ENCODE peak calls at places on chromosomes 3 and 15, in six cellular contexts. O, C, H, K, A and J are unnamed samples.

GRCh38 chr3:13574083-13574797 is 25.3 kb downstream of the FBLN2 start:
- DNase-seq in A (no peak), H (no peak), C (no peak), O (no peak), K (no peak), J (no peak)

GRCh38 chr3:37945803-37946530 is 44.6 kb upstream of the VILL start:
- DNase-seq in K (peak; percentile 89), O (peak; percentile 39), C (no peak), H (no peak), A (no peak), J (peak; percentile 91)

GRCh38 chr15:94119923-94120775 is 111.2 kb upstream of the MCTP2 start:
- DNase-seq in A (peak; percentile 76), K (peak; percentile 66), O (no peak), C (peak; percentile 59), H (no peak), J (peak; percentile 96)

GRCh38 chr3:41710646-41711388 is 251.1 kb downstream of the ULK4 start:
- DNase-seq in O (no peak), H (no peak), K (no peak), C (no peak), A (no peak), J (peak; percentile 77)

GRCh38 chr3:184710870-184711365 is 946 bp downstream of the MAGEF1 start:
- DNase-seq in A (no peak), O (no peak), K (no peak), C (no peak), H (no peak), J (peak; percentile 32)

GRCh38 chr15:87369269-87369668 is 887.3 kb downstream of the NTRK3 start:
- DNase-seq in C (no peak), H (no peak), O (no peak), K (no peak), A (no peak), J (peak; percentile 98)

GRCh38 chr3:60917136-60917535 is 334.1 kb downstream of the FHIT start:
- DNase-seq in C (peak; percentile 64), O (no peak), H (no peak), A (peak; percentile 28), K (no peak), J (no peak)

GRCh38 chr15:87669846-87670245 is 586.7 kb downstream of the NTRK3 start:
- DNase-seq in A (no peak), O (no peak), H (no peak), K (no peak), C (no peak), J (no peak)

GRCh38 chr15:39598958-39599845 is 18.3 kb downstream of the THBS1 start:
- DNase-seq in H (no peak), C (no peak), K (no peak), O (no peak), A (no peak), J (peak; percentile 50)

GRCh38 chr3:188780188-188781147 is 391.3 kb upstream of the TPRG1 start:
- DNase-seq in K (no peak), H (no peak), O (peak; percentile 24), C (peak; percentile 39), A (peak; percentile 48), J (peak; percentile 57)

GRCh38 chr3:157444789-157445188 is 8.1 kb downstream of the PTX3 start:
- DNase-seq in O (no peak), C (no peak), H (no peak), K (no peak), A (no peak), J (peak; percentile 67)

GRCh38 chr3:157442729-157443128 is 6.1 kb downstream of the PTX3 start:
- DNase-seq in K (no peak), H (no peak), A (no peak), O (no peak), C (no peak), J (peak; percentile 81)

GRCh38 chr3:157443873-157444770 is 7.5 kb downstream of the PTX3 start:
- DNase-seq in K (no peak), C (no peak), A (peak; percentile 46), H (no peak), O (no peak), J (peak; percentile 85)

GRCh38 chr3:157445897-157446296 is 9.2 kb downstream of the PTX3 start:
- DNase-seq in O (no peak), A (peak; percentile 51), C (no peak), H (no peak), K (no peak), J (peak; percentile 81)

GRCh38 chr3:157447026-157447694 is 10.5 kb downstream of the PTX3 start:
- DNase-seq in A (peak; percentile 29), K (no peak), C (no peak), H (no peak), O (no peak), J (peak; percentile 80)
- TF ChIP-seq CTCF in A (peak; percentile 74), K (peak; percentile 64), C (peak; percentile 32), H (no peak), O (peak; percentile 19), J (peak; percentile 89)

DNA sequence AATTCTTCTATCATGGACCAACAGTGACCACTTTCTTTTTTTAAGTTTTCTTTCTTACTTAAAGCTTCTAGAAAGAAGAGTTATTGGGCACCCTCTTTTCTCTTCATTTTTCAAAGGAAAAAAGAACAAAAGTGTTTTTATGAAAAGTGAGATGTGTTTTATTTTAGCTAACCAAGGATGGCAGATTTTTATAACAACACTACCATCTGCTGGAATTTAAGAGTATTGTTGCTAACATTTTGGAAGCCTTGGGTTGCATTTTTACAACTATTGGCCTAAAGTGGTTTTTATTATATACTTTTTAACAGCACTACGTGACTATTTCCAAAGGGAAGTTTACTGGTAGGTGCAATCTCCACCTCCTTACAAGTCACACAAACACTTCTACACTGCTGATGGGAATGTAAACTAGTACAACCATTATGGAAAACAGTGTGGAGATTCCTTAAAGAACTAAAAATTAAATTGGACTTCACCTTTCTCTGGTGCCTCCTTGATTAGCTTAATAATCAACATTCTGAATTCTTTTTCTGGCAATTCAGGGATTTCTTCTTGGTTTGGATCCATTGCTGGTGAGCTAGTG is 237.7 kb upstream of the AGTR1 start:
- DNase-seq in K (no peak), C (no peak), O (no peak), H (no peak), A (no peak), J (peak; percentile 42)
- TF ChIP-seq CTCF in K (no peak), C (peak; percentile 20), O (peak; percentile 50), H (no peak), A (no peak), J (peak; percentile 37)

DNA sequence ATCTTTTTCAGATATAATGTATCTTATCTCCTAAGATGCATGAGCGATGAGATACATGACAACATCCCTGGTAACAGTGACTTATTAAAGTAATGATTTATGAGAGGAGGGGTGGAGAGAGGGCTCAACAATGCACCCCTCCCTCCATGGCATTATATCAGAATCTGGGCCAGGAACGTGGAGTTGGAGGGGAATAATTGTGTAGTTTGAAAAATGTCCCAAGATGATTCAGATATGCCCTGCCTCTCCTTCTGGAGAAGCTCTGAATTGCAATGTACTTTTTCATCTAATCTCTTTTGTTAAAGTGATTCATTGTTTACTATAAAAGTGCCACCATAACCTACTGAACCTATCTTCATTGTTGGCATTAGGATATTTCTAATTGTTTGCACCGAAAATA is 86.5 kb downstream of the FRMD4B start:
- DNase-seq in K (no peak), O (no peak), C (no peak), A (no peak), H (no peak), J (no peak)
- TF ChIP-seq CTCF in K (no peak), O (no peak), C (no peak), A (no peak), H (no peak), J (peak; percentile 44)

GRCh38 chr3:50675179-50676030 is 678 bp downstream of the DOCK3 start:
- DNase-seq in H (no peak), C (peak; percentile 55), K (no peak), O (peak; percentile 28), A (no peak), J (no peak)
- TF ChIP-seq CTCF in H (no peak), C (peak; percentile 10), K (no peak), O (peak; percentile 17), A (no peak), J (no peak)

DNA sequence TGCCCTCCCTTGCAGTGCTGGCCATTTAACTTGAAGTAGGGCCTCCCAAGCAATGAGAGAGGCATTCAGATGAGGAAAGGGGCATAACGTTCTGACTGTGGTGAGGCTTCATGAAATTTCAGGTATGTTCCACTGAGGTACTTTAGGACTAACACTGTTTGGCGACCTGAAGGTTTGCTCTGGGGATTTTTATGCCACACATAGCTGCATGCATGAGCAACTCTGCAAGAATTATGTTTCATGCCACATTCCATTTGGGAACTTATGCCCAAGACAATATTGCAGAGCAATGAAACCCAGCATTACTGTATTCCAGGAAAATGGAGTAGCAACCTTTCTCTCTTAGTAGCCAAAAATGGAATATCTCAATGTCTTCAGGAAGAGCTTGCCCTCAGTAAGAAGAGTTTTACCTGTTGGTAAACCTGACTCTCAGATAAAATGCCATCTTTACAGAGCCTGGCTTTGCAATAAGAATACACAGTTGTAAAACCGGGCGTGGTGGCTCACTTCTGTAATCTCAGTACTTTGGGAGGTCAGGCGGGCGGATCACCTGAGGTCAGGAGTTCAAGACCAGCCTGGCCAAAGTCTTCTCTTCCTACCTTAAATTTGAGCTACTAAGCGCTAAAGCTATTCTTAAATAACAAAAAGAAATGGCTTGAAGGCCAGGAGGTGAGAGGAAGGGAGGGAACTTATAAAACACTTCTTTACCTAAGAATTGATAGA is 16.7 kb upstream of the TBL1XR1 start:
- DNase-seq in O (no peak), C (no peak), K (no peak), H (no peak), A (no peak), J (no peak)
- TF ChIP-seq CTCF in O (no peak), C (no peak), K (no peak), H (no peak), A (no peak), J (no peak)

GRCh38 chr3:173770796-173771573 is 373.4 kb downstream of the NLGN1 start:
- DNase-seq in K (no peak), O (no peak), A (no peak), C (no peak), H (no peak), J (peak; percentile 20)
- TF ChIP-seq CTCF in K (no peak), O (no peak), A (no peak), C (no peak), H (no peak), J (no peak)

DNA sequence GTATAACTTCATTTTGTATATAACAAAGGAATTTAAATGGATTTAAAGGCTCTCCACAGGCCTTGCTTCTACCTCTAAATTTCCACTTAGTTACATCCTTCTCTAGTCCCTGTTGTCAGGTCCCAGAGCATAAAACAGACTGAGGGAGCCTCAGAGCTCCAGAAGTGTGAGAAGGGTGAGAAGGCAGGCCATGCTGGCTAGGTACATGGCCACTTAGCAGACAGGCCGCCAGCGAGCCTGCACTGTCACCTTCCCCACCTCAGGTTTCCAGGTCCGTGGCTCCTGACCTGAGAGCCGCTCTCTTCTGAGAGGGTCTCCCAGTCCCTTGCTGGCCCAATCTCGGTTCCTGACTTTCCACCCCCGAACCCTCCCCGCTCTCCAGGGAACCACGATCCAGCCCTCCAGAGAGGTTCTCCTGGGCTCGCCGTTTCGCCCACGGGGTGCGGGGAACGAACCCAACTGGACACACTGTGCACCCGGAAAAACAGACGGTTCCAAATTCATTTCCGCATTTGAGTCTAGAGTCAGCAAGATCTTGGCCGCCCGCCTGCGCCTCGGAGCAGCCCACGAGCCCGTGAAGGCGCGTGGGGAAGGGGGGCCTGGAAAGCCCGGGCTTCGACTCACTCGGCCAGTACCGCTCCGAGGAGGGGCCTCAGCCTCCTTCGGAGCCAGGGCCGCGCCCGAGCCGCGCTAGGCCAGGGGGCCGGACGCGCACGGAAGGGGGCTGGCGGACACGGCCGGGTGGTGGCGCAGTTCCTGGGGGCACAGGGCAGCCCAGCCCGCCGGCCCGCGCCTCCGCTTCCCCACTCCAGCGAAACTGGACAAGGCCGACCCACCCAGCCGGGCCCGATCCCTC is 16.7 kb upstream of the SOX2 start:
- DNase-seq in H (no peak), C (peak; percentile 60), O (peak; percentile 40), K (no peak), A (no peak), J (peak; percentile 27)
- TF ChIP-seq CTCF in H (no peak), C (no peak), O (peak; percentile 22), K (no peak), A (no peak), J (peak; percentile 22)

GRCh38 chr15:52021128-52021671 is 2.2 kb downstream of the MAPK6 start:
- DNase-seq in A (peak; percentile 81), K (no peak), C (peak; percentile 43), O (no peak), H (peak; percentile 34), J (peak; percentile 95)
- TF ChIP-seq CTCF in A (no peak), K (no peak), C (no peak), O (no peak), H (no peak), J (no peak)